ENCODE peak calls at places on chromosomes 16 and 17, in four cellular contexts. S, T, Y and U are unnamed samples.

GRCh38 chr16:67482260-67482924 is 955 bp downstream of the AGRP start:
- DNase-seq in T (no peak), S (no peak), Y (no peak), U (no peak)

GRCh38 chr17:79862259-79862658 is 23.0 kb upstream of the CBX4 start:
- DNase-seq in T (no peak), Y (no peak), S (no peak), U (no peak)

GRCh38 chr17:45311762-45312476 is 4.9 kb downstream of the MAP3K14 start:
- DNase-seq in S (peak), Y (peak), T (peak), U (peak)

GRCh38 chr17:31724026-31724425 is 135.0 kb downstream of the COPRS start:
- DNase-seq in S (no peak), Y (peak), T (peak), U (no peak)

GRCh38 chr17:67365762-67366192 is 600 bp downstream of the PSMD12 start:
- DNase-seq in Y (peak), T (peak), S (no peak), U (peak)

GRCh38 chr16:83513006-83513755 is 294.6 kb upstream of the HSBP1 start:
- DNase-seq in S (no peak), T (peak), Y (peak), U (no peak)

GRCh38 chr16:88538366-88539060 is 31.7 kb upstream of the ZC3H18 start:
- DNase-seq in S (no peak), Y (no peak), T (no peak), U (no peak)

GRCh38 chr16:4371481-4372314 is at the start of gene VASN:
- DNase-seq in S (no peak), Y (peak), T (peak), U (peak)

GRCh38 chr16:21326459-21326858 is 48.4 kb upstream of the CRYM start:
- DNase-seq in T (no peak), S (no peak), Y (no peak), U (no peak)

GRCh38 chr17:50468120-50469004 is at the start of gene CHAD:
- DNase-seq in S (no peak), Y (no peak), T (peak), U (no peak)

GRCh38 chr17:55434721-55435120 is 13.1 kb upstream of the MMD start:
- DNase-seq in Y (peak), S (no peak), T (peak), U (no peak)

GRCh38 chr17:71080937-71081336 is 911.6 kb downstream of the KCNJ2 start:
- DNase-seq in T (no peak), Y (no peak), S (no peak), U (no peak)

GRCh38 chr16:67884684-67885083 is at the start of gene NRN1L:
- DNase-seq in S (no peak), Y (peak), T (peak), U (peak)

GRCh38 chr17:38733315-38734234 is 3.4 kb downstream of the CISD3 start:
- DNase-seq in S (no peak), Y (no peak), T (no peak), U (no peak)

GRCh38 chr16:88645455-88645854 is 5.4 kb downstream of the CYBA start:
- DNase-seq in S (no peak), Y (no peak), T (no peak), U (no peak)

GRCh38 chr16:67594956-67595355 is 32.6 kb downstream of the CTCF start:
- DNase-seq in T (peak), S (no peak), Y (peak), U (peak)

GRCh38 chr17:65134035-65134434 is 3.1 kb upstream of the RGS9 start:
- DNase-seq in Y (no peak), S (no peak), T (no peak), U (no peak)

GRCh38 chr17:64282753-64283080 is 19.7 kb upstream of the TEX2 start:
- DNase-seq in Y (no peak), T (no peak), S (no peak), U (no peak)

GRCh38 chr16:72468582-72468981 is 296.6 kb upstream of the PMFBP1 start:
- DNase-seq in Y (peak), T (peak), S (no peak), U (no peak)

GRCh38 chr17:40556198-40556661 is 9.0 kb downstream of the CCR7 start:
- DNase-seq in S (no peak), Y (no peak), T (no peak), U (no peak)

GRCh38 chr17:633133-633532 is 81.5 kb downstream of the VPS53 start:
- DNase-seq in T (peak), Y (no peak), S (no peak), U (no peak)

GRCh38 chr16:84423416-84423837 is 55.1 kb downstream of the ATP2C2 start:
- DNase-seq in Y (peak), S (peak), T (peak), U (no peak)

GRCh38 chr16:980595-980854 is 1.0 kb upstream of the SOX8 start:
- DNase-seq in T (no peak), Y (no peak), S (no peak), U (no peak)

GRCh38 chr16:82715833-82716232 is 89.1 kb downstream of the CDH13 start:
- DNase-seq in Y (no peak), T (peak), S (no peak), U (no peak)

GRCh38 chr17:7755095-7755890 is 37.7 kb downstream of the DNAH2 start:
- DNase-seq in Y (no peak), T (no peak), S (no peak), U (no peak)

GRCh38 chr17:30380643-30381419 is 2.1 kb downstream of the CPD start:
- DNase-seq in Y (no peak), T (peak), S (no peak), U (no peak)

GRCh38 chr16:19698480-19699465 is 19.3 kb downstream of the KNOP1 start:
- DNase-seq in S (no peak), Y (peak), T (peak), U (no peak)

GRCh38 chr16:30958164-30959083 is 870 bp downstream of the SETD1A start:
- DNase-seq in S (peak), T (peak), Y (peak), U (peak)

GRCh38 chr16:49282690-49283375 is 1.2 kb upstream of the CBLN1 start:
- DNase-seq in S (peak), T (no peak), Y (no peak), U (peak)

GRCh38 chr17:73738751-73739575 is 94.7 kb upstream of the SDK2 start:
- DNase-seq in S (no peak), Y (no peak), T (no peak), U (no peak)

GRCh38 chr17:79950711-79951110 is 85.0 kb downstream of the TBC1D16 start:
- DNase-seq in T (no peak), S (no peak), Y (no peak), U (no peak)

GRCh38 chr16:29816694-29817441 is 916 bp downstream of the PAGR1 start:
- DNase-seq in T (peak), Y (peak), S (peak), U (peak)

GRCh38 chr16:20792216-20792615 is 14.1 kb downstream of the ERI2 start:
- DNase-seq in T (peak), Y (peak), S (no peak), U (no peak)

DNA sequence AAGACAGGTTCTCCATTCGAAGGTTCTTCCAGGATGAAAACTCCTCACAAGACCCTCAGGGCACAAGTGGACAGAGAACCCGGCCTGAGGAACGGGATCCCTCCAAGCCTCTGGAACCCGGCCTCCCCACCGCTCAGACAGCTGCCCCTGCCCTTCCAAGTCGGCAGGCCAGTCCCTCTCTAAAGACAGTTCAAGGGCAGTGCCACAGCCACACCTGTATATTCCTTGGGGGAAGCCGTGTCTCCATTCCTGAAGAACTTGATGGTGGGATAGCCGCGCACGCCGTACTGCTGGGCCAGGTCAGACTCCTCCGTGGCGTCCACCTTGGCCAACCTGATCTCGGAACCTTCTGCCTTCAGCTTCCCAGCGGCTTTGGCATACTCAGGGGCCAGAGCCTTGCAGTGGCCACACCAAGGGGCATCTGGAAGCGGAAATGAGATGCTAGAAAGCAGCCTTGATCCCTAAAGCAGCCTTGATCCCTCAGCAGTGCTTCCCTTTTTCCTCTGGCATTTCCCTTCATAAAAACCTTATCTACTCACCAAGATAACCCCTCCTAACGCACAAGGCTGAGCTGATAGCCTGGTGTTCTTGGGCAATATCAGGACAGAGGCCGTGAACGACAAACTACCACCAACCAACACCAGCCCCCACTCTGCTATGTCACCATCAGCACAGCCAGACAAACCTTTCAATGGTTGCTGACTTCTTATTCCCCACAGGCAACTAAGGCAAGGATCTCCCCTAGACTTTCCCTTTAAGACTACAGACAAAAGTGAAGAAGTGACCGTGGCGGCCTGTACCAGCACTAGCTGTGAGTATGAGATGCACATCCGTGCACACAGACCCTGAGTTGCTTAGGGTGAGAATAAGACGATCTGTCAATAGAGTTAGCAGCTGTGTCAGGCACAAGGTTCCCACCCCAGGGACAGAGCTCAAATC is 1.1 kb downstream of the P4HB start:
- DNase-seq in T (peak), S (peak), Y (no peak), U (no peak)
- H3K27ac ChIP-seq in T (peak), S (peak), Y (peak), U (peak)

DNA sequence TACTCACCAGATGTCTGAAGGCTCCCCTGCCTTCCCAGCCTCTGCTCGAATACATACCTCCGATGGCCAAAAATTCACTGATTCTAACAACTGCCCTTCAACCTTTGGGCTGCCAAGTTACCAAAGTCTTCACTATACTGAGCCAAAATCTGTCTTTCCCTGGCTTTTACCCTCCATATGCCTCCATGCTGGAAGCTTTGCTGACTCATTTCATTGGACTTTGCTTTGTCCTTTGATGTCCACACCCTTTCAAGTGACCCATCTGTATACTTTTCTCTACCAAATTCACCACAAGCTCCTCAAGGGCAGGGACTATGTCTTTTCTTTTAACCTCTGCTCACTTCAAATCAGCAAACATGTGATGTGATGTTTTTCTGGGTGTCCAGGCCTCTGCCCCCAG is 21.0 kb upstream of the MTMR4 start:
- DNase-seq in S (no peak), T (peak), Y (peak), U (no peak)
- H3K4me2 ChIP-seq in S (no peak), T (no peak), Y (no peak), U (no peak)

GRCh38 chr17:60371416-60371815 is 20.5 kb downstream of the USP32 start:
- DNase-seq in T (no peak), S (no peak), Y (no peak), U (no peak)
- H3K27ac ChIP-seq in T (no peak), S (no peak), Y (no peak), U (no peak)

GRCh38 chr17:34255381-34255732 is 272 bp downstream of the CCL2 start:
- DNase-seq in T (peak), S (no peak), Y (no peak), U (no peak)

GRCh38 chr17:34255841-34256240 is 756 bp downstream of the CCL2 start:
- DNase-seq in S (no peak), Y (no peak), T (no peak), U (no peak)

GRCh38 chr17:34257986-34258326 is 2.9 kb downstream of the CCL2 start:
- DNase-seq in T (no peak), Y (no peak), S (no peak), U (no peak)

GRCh38 chr17:34259151-34259550 is 4.1 kb downstream of the CCL2 start:
- DNase-seq in S (no peak), T (peak), Y (peak), U (no peak)

DNA sequence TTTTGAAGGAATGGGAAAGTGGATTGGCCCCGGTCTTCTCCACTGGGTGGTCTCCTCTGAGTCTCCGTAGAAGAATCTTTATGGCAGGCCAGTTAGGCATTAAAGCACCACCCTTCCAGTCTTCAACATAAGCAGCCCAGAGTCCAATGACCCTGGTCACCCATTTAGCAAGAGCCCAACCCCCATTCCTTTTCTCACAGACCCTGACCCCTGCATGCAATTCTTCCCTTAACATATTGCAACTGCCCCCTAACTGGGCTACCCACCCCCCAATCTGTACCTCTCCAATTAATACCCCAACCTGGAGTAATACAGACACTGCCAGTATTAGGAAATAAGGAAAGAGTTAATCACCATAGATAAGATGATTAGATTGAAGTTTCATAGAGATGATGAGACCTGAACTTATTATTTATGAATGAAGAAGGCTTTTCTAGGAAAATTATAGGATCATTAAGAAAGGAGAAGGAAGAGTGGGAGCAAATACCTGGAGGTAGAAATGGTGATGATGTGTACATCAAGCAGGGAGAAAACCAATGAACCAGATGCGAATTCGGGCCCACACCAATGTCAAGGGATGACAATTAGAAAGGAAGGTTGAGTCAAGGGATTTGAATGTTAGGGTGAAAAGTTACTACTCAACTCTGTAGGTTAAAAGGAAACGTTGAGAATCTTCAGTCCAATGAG is 2.4 kb downstream of the CCL2 start:
- DNase-seq in T (no peak), S (no peak), Y (peak), U (no peak)
- H3K4me2 ChIP-seq in T (no peak), S (no peak), Y (no peak), U (no peak)

DNA sequence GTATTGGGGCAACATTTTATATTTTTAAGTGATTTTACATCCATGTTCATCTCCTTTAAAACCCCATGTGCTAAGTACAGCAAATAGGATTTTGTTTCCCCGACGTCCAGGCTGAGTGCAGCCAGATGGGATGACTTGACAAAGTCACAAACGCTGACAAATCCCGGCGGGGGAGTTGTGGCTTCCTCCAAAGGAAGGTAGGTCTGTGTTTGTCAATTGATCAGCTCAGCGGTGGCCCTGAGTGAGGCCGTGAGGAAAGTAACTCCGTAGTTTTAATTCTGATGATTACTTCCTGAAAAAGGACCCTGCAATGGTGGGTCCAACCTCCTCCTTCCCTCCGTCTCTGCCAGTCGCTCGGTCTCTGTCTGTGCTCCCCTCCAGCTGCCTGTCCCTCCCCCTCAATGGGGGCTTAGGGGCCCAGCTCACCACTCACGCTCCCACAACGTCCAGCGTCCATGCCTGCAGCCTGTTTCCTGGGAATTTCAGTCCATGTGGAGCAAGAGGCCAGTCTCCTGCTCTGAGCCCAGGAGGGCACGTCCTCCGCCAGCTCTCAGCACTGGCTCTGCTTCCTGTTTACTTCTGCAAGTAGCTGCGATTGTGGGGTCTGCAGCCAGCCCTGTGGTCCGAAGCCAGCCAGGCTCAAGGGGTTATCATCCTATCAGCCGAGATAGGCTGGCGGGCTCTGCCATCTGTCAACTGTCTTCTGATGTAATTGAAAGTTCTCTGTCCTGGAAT is 209.4 kb upstream of the FOXF1 start:
- DNase-seq in Y (peak), T (peak), S (no peak), U (peak)
- H3K27ac ChIP-seq in Y (peak), T (no peak), S (no peak), U (peak)